ENCODE peak calls at places on chromosomes 13 and 19, in ten cellular contexts. Y, X, N, H, V, S, R, G, Z and D are unnamed samples.

GRCh38 chr13:85197431-85197830 is 601.8 kb downstream of the SLITRK6 start:
- DNase-seq in Y (no peak), X (no peak), N (no peak), H (no peak), V (no peak), S (no peak), R (no peak), G (no peak), Z (no peak), D (no peak)

GRCh38 chr19:45716314-45717130 is 14.2 kb downstream of the FBXO46 start:
- DNase-seq in Y (no peak), X (peak), N (peak), H (no peak), V (no peak), S (peak), R (no peak), G (no peak), Z (no peak), D (no peak)

GRCh38 chr13:110343241-110343865 is 36.3 kb downstream of the COL4A2 start:
- DNase-seq in Y (no peak), X (no peak), N (no peak), H (no peak), V (no peak), S (no peak), R (no peak), G (no peak), Z (peak), D (no peak)

GRCh38 chr13:113586661-113587479 is 2.3 kb downstream of the TFDP1 start:
- DNase-seq in Y (no peak), X (no peak), N (peak), H (no peak), V (no peak), S (no peak), R (peak), G (no peak), Z (peak), D (no peak)

GRCh38 chr19:45517238-45517637 is 10.0 kb downstream of the VASP start:
- DNase-seq in Y (no peak), X (no peak), N (no peak), H (no peak), V (no peak), S (no peak), R (no peak), G (no peak), Z (no peak), D (no peak)

GRCh38 chr19:20423381-20424207 is 142.0 kb downstream of the ZNF737 start:
- DNase-seq in Y (peak), X (peak), N (peak), H (no peak), V (no peak), S (peak), R (peak), G (peak), Z (peak), D (peak)

GRCh38 chr19:55443824-55444719 is 972 bp upstream of the SHISA7 start:
- DNase-seq in Y (no peak), X (no peak), N (no peak), H (no peak), V (no peak), S (no peak), R (no peak), G (no peak), Z (no peak), D (no peak)

GRCh38 chr13:100089633-100090032 is 740 bp downstream of the PCCA start:
- DNase-seq in Y (no peak), X (no peak), N (peak), H (no peak), V (no peak), S (no peak), R (peak), G (no peak), Z (no peak), D (no peak)

GRCh38 chr13:113657851-113658741 is at the start of gene ATP4B:
- DNase-seq in Y (no peak), X (no peak), N (no peak), H (no peak), V (no peak), S (no peak), R (peak), G (no peak), Z (peak), D (no peak)

GRCh38 chr13:46170268-46170667 is 11.7 kb downstream of the LCP1 start:
- DNase-seq in Y (no peak), X (no peak), N (no peak), H (no peak), V (no peak), S (no peak), R (no peak), G (no peak), Z (no peak), D (no peak)

GRCh38 chr13:75341025-75341424 is 140.9 kb downstream of the TBC1D4 start:
- DNase-seq in Y (no peak), X (no peak), N (no peak), H (no peak), V (no peak), S (no peak), R (no peak), G (no peak), Z (no peak), D (no peak)

GRCh38 chr13:41236369-41236768 is 27.0 kb downstream of the MTRF1 start:
- DNase-seq in Y (no peak), X (no peak), N (no peak), H (no peak), V (no peak), S (no peak), R (no peak), G (no peak), Z (no peak), D (no peak)

GRCh38 chr19:2391118-2391725 is 31.2 kb downstream of the TMPRSS9 start:
- DNase-seq in Y (peak), X (peak), N (peak), H (no peak), V (no peak), S (peak), R (peak), G (peak), Z (no peak), D (no peak)

GRCh38 chr13:75694742-75695141 is 58.6 kb downstream of the LMO7 start:
- DNase-seq in Y (no peak), X (no peak), N (no peak), H (no peak), V (no peak), S (no peak), R (no peak), G (no peak), Z (no peak), D (no peak)

GRCh38 chr13:43720780-43721397 is 65.9 kb downstream of the ENOX1 start:
- DNase-seq in Y (no peak), X (peak), N (no peak), H (no peak), V (no peak), S (no peak), R (no peak), G (no peak), Z (no peak), D (no peak)

GRCh38 chr13:113746143-113746525 is 12.9 kb upstream of the TMEM255B start:
- DNase-seq in Y (no peak), X (no peak), N (peak), H (no peak), V (no peak), S (no peak), R (no peak), G (no peak), Z (no peak), D (no peak)

GRCh38 chr19:55441692-55442321 is 1.3 kb downstream of the SHISA7 start:
- DNase-seq in Y (no peak), X (no peak), N (no peak), H (no peak), V (no peak), S (peak), R (no peak), G (peak), Z (no peak), D (no peak)

GRCh38 chr13:33153421-33154381 is 131.9 kb downstream of the STARD13 start:
- DNase-seq in Y (no peak), X (no peak), N (no peak), H (no peak), V (peak), S (peak), R (no peak), G (no peak), Z (peak), D (no peak)